ENCODE peak calls at places on chromosomes 3 and 15, in seven cellular contexts. One of them, this sample, is unnamed.
A peak's percentile ranks its signal among the peaks of the same experiment; 100 is the strongest.

GRCh38 chr3:150384517-150385212 is 23.4 kb upstream of the TSC22D2 start:
- DNase-seq in fibroblast of lung: peak; percentile 28
- DNase-seq in CD8-positive, alpha-beta memory T cell: peak; percentile 62
- DNase-seq in substantia nigra: no peak
- DNase-seq in lower lobe of right lung: peak; percentile 68
- DNase-seq in breast epithelium: no peak
- DNase-seq in right atrium auricular region: no peak
- DNase-seq in this sample: no peak

GRCh38 chr3:151305081-151305777 is 11.4 kb downstream of the GPR87 start:
- DNase-seq in fibroblast of lung: peak; percentile 99
- DNase-seq in CD8-positive, alpha-beta memory T cell: no peak
- DNase-seq in substantia nigra: no peak
- DNase-seq in lower lobe of right lung: peak; percentile 61
- DNase-seq in breast epithelium: peak; percentile 84
- DNase-seq in right atrium auricular region: no peak
- DNase-seq in this sample: peak; percentile 99

GRCh38 chr15:75171408-75171807 is 30.3 kb upstream of the C15orf39 start:
- DNase-seq in fibroblast of lung: peak; percentile 91
- DNase-seq in CD8-positive, alpha-beta memory T cell: no peak
- DNase-seq in substantia nigra: no peak
- DNase-seq in lower lobe of right lung: no peak
- DNase-seq in breast epithelium: no peak
- DNase-seq in right atrium auricular region: no peak
- DNase-seq in this sample: peak; percentile 77

GRCh38 chr3:4061854-4062360 is 241.3 kb upstream of the SETMAR start:
- DNase-seq in fibroblast of lung: no peak
- DNase-seq in CD8-positive, alpha-beta memory T cell: no peak
- DNase-seq in substantia nigra: no peak
- DNase-seq in lower lobe of right lung: no peak
- DNase-seq in breast epithelium: no peak
- DNase-seq in right atrium auricular region: no peak
- DNase-seq in this sample: no peak

GRCh38 chr15:33735143-33735542 is 233.2 kb upstream of the CHRM5 start:
- DNase-seq in fibroblast of lung: no peak
- DNase-seq in CD8-positive, alpha-beta memory T cell: no peak
- DNase-seq in substantia nigra: no peak
- DNase-seq in lower lobe of right lung: no peak
- DNase-seq in breast epithelium: no peak
- DNase-seq in right atrium auricular region: no peak
- DNase-seq in this sample: no peak

GRCh38 chr15:75531041-75531450 is 48.1 kb downstream of the PTPN9 start:
- DNase-seq in fibroblast of lung: peak; percentile 53
- DNase-seq in CD8-positive, alpha-beta memory T cell: no peak
- DNase-seq in substantia nigra: no peak
- DNase-seq in lower lobe of right lung: no peak
- DNase-seq in breast epithelium: peak; percentile 69
- DNase-seq in right atrium auricular region: peak; percentile 64
- DNase-seq in this sample: no peak

GRCh38 chr3:39657075-39657474 is 152.3 kb upstream of the MYRIP start:
- DNase-seq in fibroblast of lung: no peak
- DNase-seq in CD8-positive, alpha-beta memory T cell: no peak
- DNase-seq in substantia nigra: no peak
- DNase-seq in lower lobe of right lung: no peak
- DNase-seq in breast epithelium: no peak
- DNase-seq in right atrium auricular region: no peak
- DNase-seq in this sample: no peak

GRCh38 chr15:79041598-79042175 is 48.9 kb downstream of the RASGRF1 start:
- DNase-seq in fibroblast of lung: no peak
- DNase-seq in CD8-positive, alpha-beta memory T cell: no peak
- DNase-seq in substantia nigra: no peak
- DNase-seq in lower lobe of right lung: no peak
- DNase-seq in breast epithelium: no peak
- DNase-seq in right atrium auricular region: no peak
- DNase-seq in this sample: no peak

GRCh38 chr3:99544819-99545281 is 93.5 kb upstream of the COL8A1 start:
- DNase-seq in fibroblast of lung: peak; percentile 73
- DNase-seq in CD8-positive, alpha-beta memory T cell: no peak
- DNase-seq in substantia nigra: no peak
- DNase-seq in lower lobe of right lung: no peak
- DNase-seq in breast epithelium: no peak
- DNase-seq in right atrium auricular region: peak; percentile 70
- DNase-seq in this sample: peak; percentile 64

GRCh38 chr15:64009798-64010241 is 36.5 kb downstream of the DAPK2 start:
- DNase-seq in fibroblast of lung: peak; percentile 74
- DNase-seq in CD8-positive, alpha-beta memory T cell: peak; percentile 73
- DNase-seq in substantia nigra: no peak
- DNase-seq in lower lobe of right lung: no peak
- DNase-seq in breast epithelium: no peak
- DNase-seq in right atrium auricular region: no peak
- DNase-seq in this sample: peak; percentile 82

GRCh38 chr15:25770618-25771369 is 92.3 kb downstream of the ATP10A start:
- DNase-seq in fibroblast of lung: no peak
- DNase-seq in CD8-positive, alpha-beta memory T cell: no peak
- DNase-seq in substantia nigra: no peak
- DNase-seq in lower lobe of right lung: no peak
- DNase-seq in breast epithelium: no peak
- DNase-seq in right atrium auricular region: peak; percentile 54
- DNase-seq in this sample: no peak

GRCh38 chr3:133487920-133488540 is 85.5 kb upstream of the CDV3 start:
- DNase-seq in fibroblast of lung: peak; percentile 5
- DNase-seq in CD8-positive, alpha-beta memory T cell: peak; percentile 72
- DNase-seq in substantia nigra: no peak
- DNase-seq in lower lobe of right lung: no peak
- DNase-seq in breast epithelium: no peak
- DNase-seq in right atrium auricular region: no peak
- DNase-seq in this sample: no peak

GRCh38 chr3:71132995-71133730 is 450.4 kb downstream of the FOXP1 start:
- DNase-seq in fibroblast of lung: no peak
- DNase-seq in CD8-positive, alpha-beta memory T cell: no peak
- DNase-seq in substantia nigra: no peak
- DNase-seq in lower lobe of right lung: no peak
- DNase-seq in breast epithelium: no peak
- DNase-seq in right atrium auricular region: no peak
- DNase-seq in this sample: no peak

GRCh38 chr3:114365268-114365667 is 71.4 kb downstream of the TIGIT start:
- DNase-seq in fibroblast of lung: no peak
- DNase-seq in CD8-positive, alpha-beta memory T cell: no peak
- DNase-seq in substantia nigra: no peak
- DNase-seq in lower lobe of right lung: no peak
- DNase-seq in breast epithelium: no peak
- DNase-seq in right atrium auricular region: no peak
- DNase-seq in this sample: no peak

GRCh38 chr3:105823149-105823866 is 45.5 kb downstream of the CBLB start:
- DNase-seq in fibroblast of lung: peak; percentile 99
- DNase-seq in CD8-positive, alpha-beta memory T cell: no peak
- DNase-seq in substantia nigra: no peak
- DNase-seq in lower lobe of right lung: no peak
- DNase-seq in breast epithelium: no peak
- DNase-seq in right atrium auricular region: no peak
- DNase-seq in this sample: peak; percentile 75

GRCh38 chr3:12143949-12144504 is 14.7 kb downstream of the TIMP4 start:
- DNase-seq in fibroblast of lung: peak; percentile 80
- DNase-seq in CD8-positive, alpha-beta memory T cell: no peak
- DNase-seq in substantia nigra: no peak
- DNase-seq in lower lobe of right lung: peak; percentile 51
- DNase-seq in breast epithelium: no peak
- DNase-seq in right atrium auricular region: peak; percentile 95
- DNase-seq in this sample: no peak

GRCh38 chr3:11636372-11636760 is 7.3 kb downstream of the VGLL4 start:
- DNase-seq in fibroblast of lung: no peak
- DNase-seq in CD8-positive, alpha-beta memory T cell: no peak
- DNase-seq in substantia nigra: no peak
- DNase-seq in lower lobe of right lung: no peak
- DNase-seq in breast epithelium: no peak
- DNase-seq in right atrium auricular region: no peak
- DNase-seq in this sample: no peak

DNA sequence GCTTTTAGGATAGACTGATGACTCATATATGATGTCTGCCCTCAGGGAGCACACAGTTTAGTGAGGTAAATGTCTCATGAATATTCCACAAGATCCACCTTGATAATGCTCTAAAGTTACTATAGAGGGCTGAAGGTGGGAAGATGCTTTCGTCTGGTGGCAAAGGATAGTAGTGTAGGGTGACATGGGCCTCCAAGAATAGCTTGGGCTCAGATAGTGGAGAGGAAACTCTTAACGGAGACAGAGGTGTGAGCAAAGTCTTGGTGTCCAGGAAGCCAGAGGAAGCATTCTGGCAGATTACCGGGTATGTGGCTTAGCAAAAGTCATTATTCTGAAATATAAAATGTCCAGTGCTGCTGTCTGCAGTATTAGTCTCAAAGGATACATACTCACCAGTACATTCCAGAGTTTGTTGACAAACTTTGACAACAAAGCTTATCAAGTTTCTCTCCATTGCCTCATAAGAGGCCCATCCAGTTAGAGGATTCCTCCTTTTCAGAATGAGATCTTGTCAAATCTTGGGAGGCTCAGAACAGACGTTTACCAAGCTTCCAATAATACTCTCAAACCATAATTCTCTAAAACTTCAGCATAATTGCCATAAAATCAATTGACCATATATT is 316.7 kb downstream of the LPP start:
- DNase-seq in fibroblast of lung: no peak
- DNase-seq in CD8-positive, alpha-beta memory T cell: no peak
- DNase-seq in substantia nigra: no peak
- DNase-seq in lower lobe of right lung: no peak
- DNase-seq in breast epithelium: no peak
- DNase-seq in right atrium auricular region: no peak
- DNase-seq in this sample: no peak
- H3K27ac ChIP-seq in fibroblast of lung: no peak overlapping the region
- H3K27ac ChIP-seq in CD8-positive, alpha-beta memory T cell: no peak overlapping the region
- H3K27ac ChIP-seq in substantia nigra: no peak overlapping the region
- H3K27ac ChIP-seq in lower lobe of right lung: no peak overlapping the region
- H3K27ac ChIP-seq in breast epithelium: no peak overlapping the region
- H3K27ac ChIP-seq in right atrium auricular region: peak overlapping the region; percentile 73
- H3K27ac ChIP-seq in this sample: no peak overlapping the region

GRCh38 chr15:66680502-66680901 is 21.5 kb upstream of the SMAD6 start:
- DNase-seq in fibroblast of lung: no peak
- DNase-seq in CD8-positive, alpha-beta memory T cell: no peak
- DNase-seq in substantia nigra: no peak
- DNase-seq in lower lobe of right lung: no peak
- DNase-seq in breast epithelium: no peak
- DNase-seq in right atrium auricular region: no peak
- DNase-seq in this sample: no peak

GRCh38 chr15:66681395-66681794 is 20.6 kb upstream of the SMAD6 start:
- DNase-seq in fibroblast of lung: no peak
- DNase-seq in CD8-positive, alpha-beta memory T cell: no peak
- DNase-seq in substantia nigra: no peak
- DNase-seq in lower lobe of right lung: no peak
- DNase-seq in breast epithelium: no peak
- DNase-seq in right atrium auricular region: no peak
- DNase-seq in this sample: no peak

GRCh38 chr15:66679657-66680108 is 22.4 kb upstream of the SMAD6 start:
- DNase-seq in fibroblast of lung: no peak
- DNase-seq in CD8-positive, alpha-beta memory T cell: no peak
- DNase-seq in substantia nigra: no peak
- DNase-seq in lower lobe of right lung: no peak
- DNase-seq in breast epithelium: no peak
- DNase-seq in right atrium auricular region: no peak
- DNase-seq in this sample: no peak

GRCh38 chr15:66677336-66677735 is 24.7 kb upstream of the SMAD6 start:
- DNase-seq in fibroblast of lung: no peak
- DNase-seq in CD8-positive, alpha-beta memory T cell: no peak
- DNase-seq in substantia nigra: no peak
- DNase-seq in lower lobe of right lung: no peak
- DNase-seq in breast epithelium: no peak
- DNase-seq in right atrium auricular region: no peak
- DNase-seq in this sample: no peak

DNA sequence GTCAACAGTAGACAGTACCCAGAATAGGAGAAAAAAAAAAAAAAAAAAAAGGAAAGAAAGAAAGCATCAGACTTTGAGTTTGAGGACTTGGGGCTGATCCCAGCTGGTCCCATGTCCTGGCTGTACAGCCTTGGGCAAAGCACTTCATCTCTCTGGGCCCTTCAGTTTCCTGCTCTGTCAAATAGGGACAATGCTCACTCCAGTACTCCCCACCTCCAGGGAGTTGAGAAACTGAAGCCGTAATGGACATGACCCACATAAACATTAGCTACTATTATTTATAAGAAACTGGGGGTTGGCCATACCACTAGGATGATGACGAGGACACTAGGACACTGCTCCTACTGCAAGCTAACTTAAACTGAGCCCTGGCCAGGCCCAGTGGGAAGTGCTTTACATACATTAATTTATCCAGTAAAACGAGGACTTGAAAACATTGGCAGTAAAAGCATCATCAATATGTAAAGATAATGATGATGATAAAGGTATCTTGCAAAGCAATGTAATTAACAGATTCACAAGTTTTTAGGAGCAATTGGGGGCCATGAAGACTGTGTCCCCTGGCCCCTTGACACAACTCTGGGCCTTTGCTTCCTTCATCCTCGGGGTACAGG is 22.9 kb upstream of the SMAD6 start:
- DNase-seq in fibroblast of lung: no peak
- DNase-seq in CD8-positive, alpha-beta memory T cell: no peak
- DNase-seq in substantia nigra: no peak
- DNase-seq in lower lobe of right lung: no peak
- DNase-seq in breast epithelium: no peak
- DNase-seq in right atrium auricular region: no peak
- DNase-seq in this sample: no peak
- H3K27ac ChIP-seq in fibroblast of lung: no peak overlapping the region
- H3K27ac ChIP-seq in CD8-positive, alpha-beta memory T cell: peak overlapping the region; percentile 57
- H3K27ac ChIP-seq in substantia nigra: no peak overlapping the region
- H3K27ac ChIP-seq in lower lobe of right lung: peak overlapping the region; percentile 22
- H3K27ac ChIP-seq in breast epithelium: no peak overlapping the region
- H3K27ac ChIP-seq in right atrium auricular region: peak overlapping the region; percentile 84
- H3K27ac ChIP-seq in this sample: no peak overlapping the region

GRCh38 chr3:185930393-185931107 is 7.3 kb downstream of the TRA2B start:
- DNase-seq in fibroblast of lung: peak; percentile 55
- DNase-seq in CD8-positive, alpha-beta memory T cell: no peak
- DNase-seq in substantia nigra: no peak
- DNase-seq in lower lobe of right lung: no peak
- DNase-seq in breast epithelium: no peak
- DNase-seq in right atrium auricular region: no peak
- DNase-seq in this sample: no peak
- H3K27ac ChIP-seq in fibroblast of lung: no peak overlapping the region
- H3K27ac ChIP-seq in CD8-positive, alpha-beta memory T cell: no peak overlapping the region
- H3K27ac ChIP-seq in substantia nigra: no peak overlapping the region
- H3K27ac ChIP-seq in lower lobe of right lung: no peak overlapping the region
- H3K27ac ChIP-seq in breast epithelium: peak overlapping the region; percentile 49
- H3K27ac ChIP-seq in right atrium auricular region: peak overlapping the region; percentile 4
- H3K27ac ChIP-seq in this sample: no peak overlapping the region

GRCh38 chr3:121747976-121748375 is 1.6 kb downstream of the GOLGB1 start:
- DNase-seq in fibroblast of lung: no peak
- DNase-seq in CD8-positive, alpha-beta memory T cell: no peak
- DNase-seq in substantia nigra: no peak
- DNase-seq in lower lobe of right lung: no peak
- DNase-seq in breast epithelium: no peak
- DNase-seq in right atrium auricular region: no peak
- DNase-seq in this sample: no peak

GRCh38 chr3:121752261-121752660 is 2.7 kb upstream of the GOLGB1 start:
- DNase-seq in fibroblast of lung: no peak
- DNase-seq in CD8-positive, alpha-beta memory T cell: no peak
- DNase-seq in substantia nigra: no peak
- DNase-seq in lower lobe of right lung: no peak
- DNase-seq in breast epithelium: no peak
- DNase-seq in right atrium auricular region: no peak
- DNase-seq in this sample: no peak

GRCh38 chr3:121750087-121750415 is 510 bp upstream of the GOLGB1 start:
- DNase-seq in fibroblast of lung: no peak
- DNase-seq in CD8-positive, alpha-beta memory T cell: no peak
- DNase-seq in substantia nigra: no peak
- DNase-seq in lower lobe of right lung: no peak
- DNase-seq in breast epithelium: no peak
- DNase-seq in right atrium auricular region: no peak
- DNase-seq in this sample: no peak

GRCh38 chr3:121748638-121749275 is 784 bp downstream of the GOLGB1 start:
- DNase-seq in fibroblast of lung: peak; percentile 78
- DNase-seq in CD8-positive, alpha-beta memory T cell: no peak
- DNase-seq in substantia nigra: no peak
- DNase-seq in lower lobe of right lung: peak; percentile 81
- DNase-seq in breast epithelium: no peak
- DNase-seq in right atrium auricular region: peak; percentile 66
- DNase-seq in this sample: no peak

GRCh38 chr3:121749276-121750086 is at the start of gene GOLGB1:
- DNase-seq in fibroblast of lung: peak; percentile 100
- DNase-seq in CD8-positive, alpha-beta memory T cell: peak; percentile 95
- DNase-seq in substantia nigra: peak; percentile 95
- DNase-seq in lower lobe of right lung: peak; percentile 95
- DNase-seq in breast epithelium: peak; percentile 93
- DNase-seq in right atrium auricular region: peak; percentile 99
- DNase-seq in this sample: peak; percentile 100
- H3K27ac ChIP-seq in fibroblast of lung: peak within 1 kb of the TSS; percentile 99
- H3K27ac ChIP-seq in CD8-positive, alpha-beta memory T cell: peak within 1 kb of the TSS; percentile 99
- H3K27ac ChIP-seq in substantia nigra: peak within 1 kb of the TSS; percentile 73
- H3K27ac ChIP-seq in lower lobe of right lung: peak within 1 kb of the TSS; percentile 96
- H3K27ac ChIP-seq in breast epithelium: peak within 1 kb of the TSS; percentile 99
- H3K27ac ChIP-seq in right atrium auricular region: peak within 1 kb of the TSS; percentile 95
- H3K27ac ChIP-seq in this sample: peak within 1 kb of the TSS; percentile 71

This sample was measured in foreskin keratinocyte.